ENCODE peak calls at places on chromosomes 4 and X, in four cellular contexts. One of them, this sample, is unnamed.

GRCh38 chr4:42411803-42412202 is 14.5 kb downstream of the SHISA3 start:
- DNase-seq in right atrium auricular region: no peak
- DNase-seq in activated T-helper 1 cell treated with Interleukin-2 at 50 U/mL for 16 hours: no peak
- DNase-seq in Calu3: no peak
- DNase-seq in this sample: no peak

GRCh38 chr4:3709846-3710441 is 56.2 kb upstream of the ADRA2C start:
- DNase-seq in right atrium auricular region: no peak
- DNase-seq in activated T-helper 1 cell treated with Interleukin-2 at 50 U/mL for 16 hours: no peak
- DNase-seq in Calu3: no peak
- DNase-seq in this sample: no peak

GRCh38 chr4:37858877-37859276 is 32.0 kb upstream of the TBC1D1 start:
- DNase-seq in right atrium auricular region: no peak
- DNase-seq in Calu3: no peak
- DNase-seq in activated T-helper 1 cell treated with Interleukin-2 at 50 U/mL for 16 hours: no peak
- DNase-seq in this sample: no peak

GRCh38 chr4:87985097-87985886 is 9.8 kb downstream of the SPP1 start:
- DNase-seq in Calu3: peak
- DNase-seq in right atrium auricular region: no peak
- DNase-seq in activated T-helper 1 cell treated with Interleukin-2 at 50 U/mL for 16 hours: no peak
- DNase-seq in this sample: peak

GRCh38 chrX:19990225-19990518 is 689 bp downstream of the BCLAF3 start:
- DNase-seq in Calu3: no peak
- DNase-seq in activated T-helper 1 cell treated with Interleukin-2 at 50 U/mL for 16 hours: peak
- DNase-seq in right atrium auricular region: no peak
- DNase-seq in this sample: no peak

GRCh38 chr4:72397314-72397713 is 171.7 kb downstream of the ADAMTS3 start:
- DNase-seq in right atrium auricular region: no peak
- DNase-seq in activated T-helper 1 cell treated with Interleukin-2 at 50 U/mL for 16 hours: no peak
- DNase-seq in Calu3: no peak
- DNase-seq in this sample: no peak

GRCh38 chr4:107863850-107864371 is 39.2 kb downstream of the SGMS2 start:
- DNase-seq in right atrium auricular region: no peak
- DNase-seq in Calu3: peak
- DNase-seq in activated T-helper 1 cell treated with Interleukin-2 at 50 U/mL for 16 hours: no peak
- DNase-seq in this sample: no peak

GRCh38 chrX:54045563-54046228 is 1.4 kb upstream of the PHF8 start:
- DNase-seq in activated T-helper 1 cell treated with Interleukin-2 at 50 U/mL for 16 hours: no peak
- DNase-seq in right atrium auricular region: no peak
- DNase-seq in Calu3: no peak
- DNase-seq in this sample: no peak

GRCh38 chr4:25358515-25359275 is 18.4 kb upstream of the ANAPC4 start:
- DNase-seq in activated T-helper 1 cell treated with Interleukin-2 at 50 U/mL for 16 hours: no peak
- DNase-seq in right atrium auricular region: no peak
- DNase-seq in Calu3: peak
- DNase-seq in this sample: no peak

GRCh38 chr4:105060628-105061027 is 86.0 kb upstream of the TET2 start:
- DNase-seq in Calu3: no peak
- DNase-seq in activated T-helper 1 cell treated with Interleukin-2 at 50 U/mL for 16 hours: no peak
- DNase-seq in right atrium auricular region: no peak
- DNase-seq in this sample: no peak

GRCh38 chr4:152680988-152681731 is 1.4 kb upstream of the TMEM154 start:
- DNase-seq in activated T-helper 1 cell treated with Interleukin-2 at 50 U/mL for 16 hours: no peak
- DNase-seq in right atrium auricular region: no peak
- DNase-seq in Calu3: peak
- DNase-seq in this sample: no peak

GRCh38 chr4:104491396-104491821 is 3.3 kb downstream of the CXXC4 start:
- DNase-seq in right atrium auricular region: no peak
- DNase-seq in Calu3: peak
- DNase-seq in activated T-helper 1 cell treated with Interleukin-2 at 50 U/mL for 16 hours: peak
- DNase-seq in this sample: no peak

GRCh38 chrX:73647212-73647611 is 84.2 kb downstream of the CHIC1 start:
- DNase-seq in right atrium auricular region: no peak
- DNase-seq in Calu3: no peak
- DNase-seq in activated T-helper 1 cell treated with Interleukin-2 at 50 U/mL for 16 hours: no peak
- DNase-seq in this sample: no peak

GRCh38 chr4:103645991-103646390 is 73.8 kb downstream of the TACR3 start:
- DNase-seq in Calu3: no peak
- DNase-seq in right atrium auricular region: no peak
- DNase-seq in activated T-helper 1 cell treated with Interleukin-2 at 50 U/mL for 16 hours: no peak
- DNase-seq in this sample: no peak

GRCh38 chrX:130084651-130085237 is 25.6 kb downstream of the ELF4 start:
- DNase-seq in activated T-helper 1 cell treated with Interleukin-2 at 50 U/mL for 16 hours: no peak
- DNase-seq in right atrium auricular region: no peak
- DNase-seq in Calu3: no peak
- DNase-seq in this sample: no peak

GRCh38 chrX:132834741-132835140 is 123.7 kb downstream of the HS6ST2 start:
- DNase-seq in Calu3: no peak
- DNase-seq in activated T-helper 1 cell treated with Interleukin-2 at 50 U/mL for 16 hours: no peak
- DNase-seq in right atrium auricular region: no peak
- DNase-seq in this sample: no peak

GRCh38 chr4:73345399-73345975 is 58.6 kb upstream of the ALB start:
- DNase-seq in right atrium auricular region: no peak
- DNase-seq in activated T-helper 1 cell treated with Interleukin-2 at 50 U/mL for 16 hours: no peak
- DNase-seq in Calu3: no peak
- DNase-seq in this sample: no peak

GRCh38 chr4:3074846-3075651 is 568 bp downstream of the HTT start:
- DNase-seq in activated T-helper 1 cell treated with Interleukin-2 at 50 U/mL for 16 hours: peak
- DNase-seq in right atrium auricular region: no peak
- DNase-seq in Calu3: peak
- DNase-seq in this sample: peak

GRCh38 chr4:17448689-17449088 is 63.2 kb downstream of the QDPR start:
- DNase-seq in Calu3: no peak
- DNase-seq in right atrium auricular region: no peak
- DNase-seq in activated T-helper 1 cell treated with Interleukin-2 at 50 U/mL for 16 hours: no peak
- DNase-seq in this sample: no peak

GRCh38 chr4:154560824-154561231 is 2.0 kb upstream of the FGB start:
- DNase-seq in right atrium auricular region: no peak
- DNase-seq in activated T-helper 1 cell treated with Interleukin-2 at 50 U/mL for 16 hours: no peak
- DNase-seq in Calu3: peak
- DNase-seq in this sample: no peak

GRCh38 chr4:142274137-142274536 is 572.0 kb downstream of the INPP4B start:
- DNase-seq in Calu3: no peak
- DNase-seq in activated T-helper 1 cell treated with Interleukin-2 at 50 U/mL for 16 hours: no peak
- DNase-seq in right atrium auricular region: no peak
- DNase-seq in this sample: no peak

This sample was measured in CD4-positive, CD25-positive, alpha-beta regulatory T cell.